ENCODE peak calls at places on chromosomes 3 and 15, in four cellular contexts. One of them, this sample, is unnamed.

GRCh38 chr3:156750874-156751245 is 75.3 kb upstream of the LEKR1 start:
- DNase-seq in mammary epithelial cell: peak
- DNase-seq in PC-3: no peak
- DNase-seq in astrocyte: peak
- DNase-seq in this sample: no peak

GRCh38 chr3:128383316-128384235 is 83.1 kb downstream of the DNAJB8 start:
- DNase-seq in mammary epithelial cell: peak
- DNase-seq in PC-3: peak
- DNase-seq in astrocyte: peak
- DNase-seq in this sample: peak

GRCh38 chr3:176631175-176631574 is 566.1 kb downstream of the TBL1XR1 start:
- DNase-seq in mammary epithelial cell: no peak
- DNase-seq in PC-3: no peak
- DNase-seq in astrocyte: no peak
- DNase-seq in this sample: no peak

GRCh38 chr15:86481720-86482119 is 402.0 kb downstream of the AGBL1 start:
- DNase-seq in mammary epithelial cell: no peak
- DNase-seq in PC-3: no peak
- DNase-seq in astrocyte: no peak
- DNase-seq in this sample: peak

GRCh38 chr3:152554980-152555379 is 280.0 kb upstream of the P2RY1 start:
- DNase-seq in mammary epithelial cell: no peak
- DNase-seq in PC-3: no peak
- DNase-seq in astrocyte: peak
- DNase-seq in this sample: no peak

GRCh38 chr3:9903238-9903624 is 583 bp downstream of the IL17RE start:
- DNase-seq in mammary epithelial cell: no peak
- DNase-seq in PC-3: peak
- DNase-seq in astrocyte: no peak
- DNase-seq in this sample: no peak

GRCh38 chr15:39165026-39165706 is 415.7 kb upstream of the THBS1 start:
- DNase-seq in mammary epithelial cell: no peak
- DNase-seq in PC-3: no peak
- DNase-seq in astrocyte: peak
- DNase-seq in this sample: no peak

GRCh38 chr3:48157950-48158376 is 30.3 kb downstream of the CDC25A start:
- DNase-seq in mammary epithelial cell: peak
- DNase-seq in PC-3: peak
- DNase-seq in astrocyte: peak
- DNase-seq in this sample: peak

GRCh38 chr15:29183071-29183831 is 86.4 kb downstream of the NSMCE3 start:
- DNase-seq in mammary epithelial cell: peak
- DNase-seq in PC-3: peak
- DNase-seq in astrocyte: no peak
- DNase-seq in this sample: no peak

GRCh38 chr3:127671523-127672428 is 976 bp upstream of the ABTB1 start:
- DNase-seq in mammary epithelial cell: no peak
- DNase-seq in PC-3: no peak
- DNase-seq in astrocyte: no peak
- DNase-seq in this sample: no peak

GRCh38 chr15:89679221-89679620 is at the start of gene PLIN1:
- DNase-seq in mammary epithelial cell: no peak
- DNase-seq in PC-3: no peak
- DNase-seq in astrocyte: no peak
- DNase-seq in this sample: no peak

GRCh38 chr3:67018105-67018788 is 20.1 kb downstream of the KBTBD8 start:
- DNase-seq in mammary epithelial cell: peak
- DNase-seq in PC-3: no peak
- DNase-seq in astrocyte: no peak
- DNase-seq in this sample: no peak

GRCh38 chr3:123229145-123229544 is 27.4 kb downstream of the SEC22A start:
- DNase-seq in mammary epithelial cell: peak
- DNase-seq in PC-3: no peak
- DNase-seq in astrocyte: no peak
- DNase-seq in this sample: no peak

GRCh38 chr3:177610677-177611654 is 413.7 kb upstream of the TBL1XR1 start:
- DNase-seq in mammary epithelial cell: no peak
- DNase-seq in PC-3: peak
- DNase-seq in astrocyte: peak
- DNase-seq in this sample: peak

GRCh38 chr3:187183210-187183862 is 13.9 kb upstream of the RTP1 start:
- DNase-seq in mammary epithelial cell: peak
- DNase-seq in PC-3: no peak
- DNase-seq in astrocyte: peak
- DNase-seq in this sample: no peak

GRCh38 chr3:30289324-30289723 is 317.1 kb upstream of the TGFBR2 start:
- DNase-seq in mammary epithelial cell: no peak
- DNase-seq in PC-3: peak
- DNase-seq in astrocyte: no peak
- DNase-seq in this sample: peak

GRCh38 chr3:188066141-188066540 is 87.8 kb upstream of the LPP start:
- DNase-seq in mammary epithelial cell: no peak
- DNase-seq in PC-3: no peak
- DNase-seq in astrocyte: no peak
- DNase-seq in this sample: no peak

GRCh38 chr15:70142322-70143191 is 44.8 kb upstream of the TLE3 start:
- DNase-seq in mammary epithelial cell: no peak
- DNase-seq in PC-3: peak
- DNase-seq in astrocyte: peak
- DNase-seq in this sample: no peak

GRCh38 chr15:66253643-66254363 is at the start of gene MEGF11:
- DNase-seq in mammary epithelial cell: peak
- DNase-seq in PC-3: peak
- DNase-seq in astrocyte: peak
- DNase-seq in this sample: peak

DNA sequence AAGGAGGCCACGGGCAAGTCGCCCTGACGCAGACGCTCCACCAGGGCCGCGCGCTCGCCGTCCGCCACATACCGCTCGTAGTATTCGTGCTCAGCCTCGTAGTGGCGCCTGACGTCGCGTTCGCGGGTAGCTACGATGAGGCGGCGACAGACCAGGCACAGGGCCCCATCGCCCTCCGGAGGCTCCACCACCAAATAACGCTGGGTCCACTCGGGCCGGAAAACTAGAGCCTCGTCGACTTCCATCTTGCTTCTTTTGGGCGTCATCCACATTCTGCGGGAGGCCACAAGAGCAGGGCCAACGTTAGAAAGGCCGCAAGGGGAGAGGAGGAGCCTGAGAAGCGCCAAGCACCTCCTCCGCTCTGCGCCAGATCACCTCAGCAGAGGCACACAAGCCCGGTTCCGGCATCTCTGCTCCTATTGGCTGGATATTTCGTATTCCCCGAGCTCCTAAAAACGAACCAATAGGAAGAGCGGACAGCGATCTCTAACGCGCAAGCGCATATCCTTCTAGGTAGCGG is at the start of gene EPM2AIP1:
- DNase-seq in mammary epithelial cell: no peak
- DNase-seq in PC-3: no peak
- DNase-seq in astrocyte: no peak
- DNase-seq in this sample: peak
- TF ChIP-seq CTCF in mammary epithelial cell: peak
- TF ChIP-seq CTCF in PC-3: peak
- TF ChIP-seq CTCF in astrocyte: no peak
- TF ChIP-seq CTCF in this sample: peak

GRCh38 chr3:170585008-170585936 is 603 bp downstream of the SLC7A14 start:
- DNase-seq in mammary epithelial cell: no peak
- DNase-seq in PC-3: no peak
- DNase-seq in astrocyte: no peak
- DNase-seq in this sample: no peak
- TF ChIP-seq EZH2 in mammary epithelial cell: peak
- TF ChIP-seq EZH2 in PC-3: no peak
- TF ChIP-seq EZH2 in astrocyte: peak
- TF ChIP-seq EZH2 in this sample: peak

GRCh38 chr3:98763076-98763475 is at the start of gene ST3GAL6:
- DNase-seq in mammary epithelial cell: peak
- DNase-seq in PC-3: no peak
- DNase-seq in astrocyte: no peak
- DNase-seq in this sample: no peak

GRCh38 chr3:98764692-98765002 is 1.5 kb downstream of the ST3GAL6 start:
- DNase-seq in mammary epithelial cell: no peak
- DNase-seq in PC-3: no peak
- DNase-seq in astrocyte: no peak
- DNase-seq in this sample: no peak

GRCh38 chr3:98763814-98764691 is 913 bp downstream of the ST3GAL6 start:
- DNase-seq in mammary epithelial cell: no peak
- DNase-seq in PC-3: no peak
- DNase-seq in astrocyte: no peak
- DNase-seq in this sample: no peak

GRCh38 chr3:98759629-98760028 is 3.5 kb upstream of the ST3GAL6 start:
- DNase-seq in mammary epithelial cell: no peak
- DNase-seq in PC-3: no peak
- DNase-seq in astrocyte: no peak
- DNase-seq in this sample: no peak

GRCh38 chr3:98761656-98762229 is 1.4 kb upstream of the ST3GAL6 start:
- DNase-seq in mammary epithelial cell: no peak
- DNase-seq in PC-3: no peak
- DNase-seq in astrocyte: no peak
- DNase-seq in this sample: no peak
- H2AFZ ChIP-seq in mammary epithelial cell: no peak
- H2AFZ ChIP-seq in PC-3: no peak
- H2AFZ ChIP-seq in astrocyte: no peak
- H2AFZ ChIP-seq in this sample: no peak

GRCh38 chr15:35548435-35548834 is 2.5 kb upstream of the DPH6 start:
- DNase-seq in mammary epithelial cell: peak
- DNase-seq in PC-3: no peak
- DNase-seq in astrocyte: peak
- DNase-seq in this sample: no peak

GRCh38 chr15:35550957-35551356 is 5.0 kb upstream of the DPH6 start:
- DNase-seq in mammary epithelial cell: no peak
- DNase-seq in PC-3: no peak
- DNase-seq in astrocyte: no peak
- DNase-seq in this sample: no peak

GRCh38 chr15:35547775-35548364 is 1.9 kb upstream of the DPH6 start:
- DNase-seq in mammary epithelial cell: no peak
- DNase-seq in PC-3: no peak
- DNase-seq in astrocyte: no peak
- DNase-seq in this sample: no peak

GRCh38 chr15:35546581-35547381 is 816 bp upstream of the DPH6 start:
- DNase-seq in mammary epithelial cell: no peak
- DNase-seq in PC-3: peak
- DNase-seq in astrocyte: no peak
- DNase-seq in this sample: no peak

DNA sequence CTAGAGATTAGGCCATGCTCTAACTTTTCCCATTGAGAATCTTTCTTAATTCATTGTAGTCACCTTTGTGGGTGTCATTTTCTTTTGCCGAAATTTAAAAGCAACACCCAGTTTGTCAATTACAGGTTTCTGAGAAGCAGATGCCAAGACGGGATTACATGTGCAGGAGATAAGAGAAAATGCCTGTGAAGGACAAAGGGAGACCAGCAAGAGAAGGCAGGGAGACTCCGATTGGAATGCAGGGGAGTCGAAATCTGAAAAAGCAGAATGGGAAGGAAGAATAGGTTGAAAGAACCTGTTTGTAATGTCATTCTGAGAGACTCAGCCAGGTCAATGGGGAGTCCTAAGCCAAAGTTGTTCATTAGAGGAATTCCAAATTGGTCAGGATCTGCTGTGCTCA is 3.6 kb upstream of the DPH6 start:
- DNase-seq in mammary epithelial cell: no peak
- DNase-seq in PC-3: no peak
- DNase-seq in astrocyte: no peak
- DNase-seq in this sample: no peak
- TF ChIP-seq CTCF in mammary epithelial cell: no peak
- TF ChIP-seq CTCF in PC-3: no peak
- TF ChIP-seq CTCF in astrocyte: no peak
- TF ChIP-seq CTCF in this sample: no peak

GRCh38 chr15:96347181-96348111 is 16.9 kb downstream of the NR2F2 start:
- DNase-seq in mammary epithelial cell: no peak
- DNase-seq in PC-3: no peak
- DNase-seq in astrocyte: no peak
- DNase-seq in this sample: no peak
- TF ChIP-seq EZH2 in mammary epithelial cell: no peak
- TF ChIP-seq EZH2 in PC-3: no peak
- TF ChIP-seq EZH2 in astrocyte: no peak
- TF ChIP-seq EZH2 in this sample: no peak

DNA sequence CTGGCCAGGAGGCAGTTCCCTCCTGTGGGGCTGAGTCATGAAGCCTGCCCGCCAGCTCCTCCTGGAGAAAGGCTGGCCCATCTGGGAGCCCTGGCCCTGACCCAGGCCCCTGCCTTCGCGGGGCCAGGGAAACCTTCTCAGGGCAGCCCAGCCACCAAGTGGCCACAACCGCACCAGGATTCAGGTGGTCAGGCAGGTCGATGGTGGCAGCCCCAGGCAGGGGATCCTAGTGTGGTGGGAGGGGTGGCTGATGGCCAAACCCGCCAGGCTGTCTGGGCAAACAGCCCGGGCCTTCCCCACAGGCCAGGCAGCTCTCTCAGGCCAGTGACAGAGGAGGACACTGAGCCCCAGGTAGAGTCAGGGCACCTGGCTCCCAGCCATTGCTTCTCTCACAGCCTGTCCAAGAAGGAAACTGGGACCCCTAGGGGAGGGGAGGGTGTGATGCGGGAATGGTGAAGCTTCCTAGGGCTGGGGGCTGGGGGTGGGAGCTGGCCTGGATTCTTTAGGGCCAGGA is 1.2 kb downstream of the TWF2 start:
- DNase-seq in mammary epithelial cell: peak
- DNase-seq in PC-3: peak
- DNase-seq in astrocyte: peak
- DNase-seq in this sample: peak
- H2AFZ ChIP-seq in mammary epithelial cell: peak
- H2AFZ ChIP-seq in PC-3: peak
- H2AFZ ChIP-seq in astrocyte: no peak
- H2AFZ ChIP-seq in this sample: no peak